ENCODE peak calls at places on chromosome 5, in six cellular contexts. I, S, E, T, P and B are unnamed samples.

GRCh38 chr5:14161825-14162556 is 18.8 kb downstream of the TRIO start:
- DNase-seq in I (no peak), S (no peak), E (no peak), T (no peak), P (no peak), B (no peak)

GRCh38 chr5:30548580-30549305 is 644.7 kb upstream of the CDH6 start:
- DNase-seq in I (no peak), S (no peak), E (no peak), T (no peak), P (no peak), B (no peak)

GRCh38 chr5:74386571-74387334 is 253.8 kb downstream of the ENC1 start:
- DNase-seq in I (peak), S (no peak), E (no peak), T (peak), P (no peak), B (no peak)

GRCh38 chr5:54904425-54904824 is 81.0 kb downstream of the ESM1 start:
- DNase-seq in I (peak), S (no peak), E (no peak), T (peak), P (no peak), B (no peak)

GRCh38 chr5:30845194-30845593 is 348.3 kb upstream of the CDH6 start:
- DNase-seq in I (no peak), S (no peak), E (no peak), T (no peak), P (no peak), B (no peak)

GRCh38 chr5:134120386-134121138 is 6.1 kb downstream of the TCF7 start:
- DNase-seq in I (no peak), S (no peak), E (no peak), T (no peak), P (no peak), B (no peak)

GRCh38 chr5:91142819-91143218 is 240.3 kb downstream of the ARRDC3 start:
- DNase-seq in I (no peak), S (no peak), E (no peak), T (no peak), P (no peak), B (no peak)

GRCh38 chr5:137566118-137566541 is 67.0 kb upstream of the SPOCK1 start:
- DNase-seq in I (peak), S (no peak), E (no peak), T (no peak), P (no peak), B (no peak)

GRCh38 chr5:109589983-109590382 is 99.7 kb upstream of the MAN2A1 start:
- DNase-seq in I (no peak), S (no peak), E (no peak), T (peak), P (no peak), B (no peak)

GRCh38 chr5:135011355-135012032 is 22.5 kb downstream of the PITX1 start:
- DNase-seq in I (no peak), S (no peak), E (no peak), T (no peak), P (no peak), B (no peak)

GRCh38 chr5:113230711-113231652 is 203.8 kb downstream of the TSSK1B start:
- DNase-seq in I (no peak), S (no peak), E (no peak), T (peak), P (no peak), B (no peak)

GRCh38 chr5:150148408-150148927 is 7.2 kb downstream of the PDGFRB start:
- DNase-seq in I (no peak), S (no peak), E (no peak), T (peak), P (no peak), B (no peak)

GRCh38 chr5:19874811-19875210 is 113.2 kb downstream of the CDH18 start:
- DNase-seq in I (no peak), S (no peak), E (no peak), T (no peak), P (no peak), B (no peak)

GRCh38 chr5:132275367-132276220 is 18.1 kb downstream of the PDLIM4 start:
- DNase-seq in I (no peak), S (no peak), E (no peak), T (no peak), P (no peak), B (no peak)

GRCh38 chr5:57066921-57067914 is 106.6 kb upstream of the GPBP1 start:
- DNase-seq in I (peak), S (no peak), E (no peak), T (no peak), P (no peak), B (no peak)

GRCh38 chr5:55657443-55657842 is 54.7 kb downstream of the SLC38A9 start:
- DNase-seq in I (no peak), S (no peak), E (no peak), T (no peak), P (no peak), B (no peak)

GRCh38 chr5:105413406-105413990 is 1850.9 kb upstream of the NUDT12 start:
- DNase-seq in I (no peak), S (no peak), E (no peak), T (no peak), P (no peak), B (no peak)

GRCh38 chr5:77621440-77621839 is 17.1 kb downstream of the OTP start:
- DNase-seq in I (no peak), S (no peak), E (no peak), T (no peak), P (no peak), B (no peak)

GRCh38 chr5:13250450-13251291 is 693.8 kb downstream of the DNAH5 start:
- DNase-seq in I (no peak), S (peak), E (no peak), T (peak), P (peak), B (no peak)

GRCh38 chr5:33764786-33765185 is 127.0 kb downstream of the ADAMTS12 start:
- DNase-seq in I (no peak), S (no peak), E (no peak), T (no peak), P (no peak), B (no peak)

GRCh38 chr5:55936100-55936693 is 58.6 kb downstream of the IL6ST start:
- DNase-seq in I (peak), S (peak), E (peak), T (peak), P (peak), B (peak)

GRCh38 chr5:1747803-1748085 is 51.9 kb downstream of the MRPL36 start:
- DNase-seq in I (no peak), S (no peak), E (no peak), T (no peak), P (no peak), B (no peak)